ENCODE peak calls at places on chromosomes 6 and 20, in five cellular contexts. K is H9, U is IMR-90, T is H1, G is neuronal stem cell. L is an unnamed sample.

GRCh38 chr20:23003077-23003476 is 32.0 kb upstream of the SSTR4 start:
- DNase-seq in T (no peak), U (no peak), G (no peak), K (no peak), L (no peak)

GRCh38 chr6:7905416-7905815 is 5.2 kb downstream of the TXNDC5 start:
- DNase-seq in U (peak; percentile 36), G (no peak), K (no peak), T (no peak), L (no peak)

GRCh38 chr6:147735924-147736323 is 227.4 kb downstream of the SAMD5 start:
- DNase-seq in K (no peak), G (no peak), U (no peak), T (no peak), L (no peak)

GRCh38 chr6:169950558-169950957 is 199.1 kb downstream of the ERMARD start:
- DNase-seq in T (no peak), K (no peak), U (no peak), G (no peak), L (no peak)

GRCh38 chr6:112054001-112054400 is at the start of gene CCN6:
- DNase-seq in T (no peak), K (no peak), U (no peak), G (no peak), L (no peak)

GRCh38 chr6:96604420-96604819 is 41.5 kb downstream of the FHL5 start:
- DNase-seq in K (no peak), T (no peak), U (no peak), G (no peak), L (no peak)

GRCh38 chr6:154457046-154457713 is 53.3 kb downstream of the CNKSR3 start:
- DNase-seq in T (no peak), G (no peak), U (peak; percentile 50), K (no peak), L (peak; percentile 80)

GRCh38 chr20:63943007-63943807 is 13.0 kb downstream of the UCKL1 start:
- DNase-seq in G (no peak), U (no peak), T (no peak), K (no peak), L (no peak)

GRCh38 chr20:31684153-31685003 is 38.3 kb downstream of the BCL2L1 start:
- DNase-seq in U (no peak), K (no peak), T (no peak), G (no peak), L (no peak)

GRCh38 chr6:141562801-141563763 is 569.6 kb upstream of the GJE1 start:
- DNase-seq in T (no peak), U (peak; percentile 91), G (peak; percentile 78), K (peak; percentile 43), L (peak; percentile 86)

GRCh38 chr6:2877960-2878359 is 25.1 kb downstream of the SERPINB9 start:
- DNase-seq in T (no peak), K (no peak), G (no peak), U (no peak), L (no peak)

GRCh38 chr6:73520688-73521350 is at the start of gene EEF1A1:
- DNase-seq in U (peak; percentile 100), G (peak; percentile 99), K (peak; percentile 99), T (peak; percentile 99), L (peak; percentile 100)

GRCh38 chr6:73525546-73526330 is 4.9 kb upstream of the EEF1A1 start:
- DNase-seq in U (peak; percentile 74), T (no peak), K (no peak), G (no peak), L (no peak)

GRCh38 chr6:73523434-73524123 is 2.7 kb upstream of the EEF1A1 start:
- DNase-seq in K (peak; percentile 66), G (no peak), T (no peak), U (peak; percentile 16), L (no peak)

GRCh38 chr6:73519943-73520687 is 717 bp downstream of the EEF1A1 start:
- DNase-seq in G (no peak), K (peak; percentile 35), T (no peak), U (peak; percentile 78), L (peak; percentile 86)

GRCh38 chr6:73521351-73522254 is 771 bp upstream of the EEF1A1 start:
- DNase-seq in K (no peak), G (no peak), T (no peak), U (peak; percentile 91), L (peak; percentile 95)
- H2AK5ac ChIP-seq in K (no peak overlapping the region), G (peak overlapping the region; percentile 88), T (no peak overlapping the region), U (peak overlapping the region; percentile 91), L (no peak overlapping the region)

DNA sequence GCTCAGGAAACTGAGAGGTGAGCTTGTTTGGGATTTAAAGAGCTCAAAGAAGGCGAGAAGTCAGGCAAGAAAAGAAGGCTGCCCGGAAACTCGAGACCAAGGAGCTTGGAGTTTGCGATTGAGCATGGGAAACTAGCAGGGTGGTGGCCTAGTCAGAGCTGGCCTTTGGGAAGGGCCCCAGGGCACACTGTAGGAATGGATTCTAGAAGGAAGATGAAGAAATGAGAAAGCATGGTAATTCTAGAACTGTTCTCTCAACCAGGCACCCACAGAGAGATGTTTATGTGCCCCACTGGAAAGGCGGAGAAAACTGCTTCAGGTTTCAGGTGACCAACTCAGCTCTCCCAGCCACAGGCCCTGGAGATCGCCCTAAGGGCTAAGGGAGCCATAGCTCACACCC is 126.2 kb downstream of the FOXO3 start:
- DNase-seq in G (no peak), T (no peak), U (no peak), K (no peak), L (no peak)
- H3K14ac ChIP-seq in G (no peak overlapping the region), T (no peak overlapping the region), U (peak overlapping the region; percentile 22), K (no peak overlapping the region), L (no peak overlapping the region)

GRCh38 chr6:113779656-113780055 is 77.5 kb upstream of the MARCKS start:
- DNase-seq in U (no peak), T (no peak), K (no peak), G (no peak), L (no peak)

GRCh38 chr6:113776998-113777397 is 80.1 kb upstream of the MARCKS start:
- DNase-seq in G (peak; percentile 47), U (peak; percentile 5), T (peak; percentile 58), K (peak; percentile 44), L (peak; percentile 24)

GRCh38 chr6:113777601-113778000 is 79.5 kb upstream of the MARCKS start:
- DNase-seq in U (no peak), K (no peak), T (no peak), G (no peak), L (no peak)

GRCh38 chr6:113772961-113773360 is 84.2 kb upstream of the MARCKS start:
- DNase-seq in T (no peak), G (no peak), U (no peak), K (no peak), L (no peak)

GRCh38 chr6:113774122-113774835 is 82.9 kb upstream of the MARCKS start:
- DNase-seq in G (no peak), K (no peak), T (no peak), U (peak; percentile 73), L (peak; percentile 47)
- H3K4me2 ChIP-seq in G (no peak overlapping the region), K (no peak overlapping the region), T (no peak overlapping the region), U (no peak overlapping the region), L (no peak overlapping the region)

GRCh38 chr6:44054635-44055559 is 72.4 kb downstream of the MRPL14 start:
- DNase-seq in T (no peak), U (peak; percentile 62), G (no peak), K (no peak), L (peak; percentile 74)
- H2AK5ac ChIP-seq in T (no peak overlapping the region), U (peak overlapping the region; percentile 91), G (peak overlapping the region; percentile 78), K (no peak overlapping the region), L (peak overlapping the region; percentile 24)

DNA sequence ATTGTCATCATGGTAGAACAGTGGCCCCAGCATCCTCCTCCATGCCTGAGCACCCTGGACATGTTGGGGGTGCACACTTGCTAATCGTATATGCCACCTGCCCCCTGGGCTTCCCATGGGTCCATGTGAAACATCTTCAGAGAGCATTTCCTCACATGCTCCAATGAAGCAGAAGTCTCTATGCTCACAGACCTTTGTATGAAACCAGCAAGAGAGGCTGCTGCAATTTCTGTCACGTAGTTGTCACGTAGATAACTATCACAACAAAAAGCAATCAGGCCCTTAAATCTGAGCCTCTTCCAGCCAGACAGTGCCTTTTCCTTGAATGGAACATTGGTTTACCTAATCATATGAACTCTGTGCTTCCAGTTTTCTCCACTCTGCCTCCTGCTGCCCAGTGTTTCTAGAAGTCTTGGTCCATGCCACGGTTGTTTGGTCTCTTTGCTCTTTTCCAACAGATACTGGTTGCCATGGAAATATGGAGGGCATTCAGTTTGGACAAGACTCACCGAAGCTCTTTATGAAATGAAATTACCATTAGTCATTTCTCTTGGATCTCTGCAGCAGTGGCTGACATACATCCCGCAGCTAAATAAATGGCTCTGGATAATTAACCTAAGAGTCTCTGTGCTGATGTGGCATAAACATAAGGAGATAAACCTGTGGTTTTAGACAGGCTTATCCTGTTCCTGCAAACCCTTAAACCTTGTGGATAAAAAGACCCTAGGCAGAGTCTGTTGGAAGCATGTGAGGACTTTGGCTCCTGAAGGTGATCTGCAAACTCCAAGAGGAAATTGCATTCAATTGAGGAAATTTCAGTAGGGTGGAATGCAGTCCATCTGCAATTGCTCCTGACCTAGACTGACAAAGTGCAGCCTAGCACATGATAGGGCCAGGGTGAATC is 172.7 kb upstream of the SYNDIG1 start:
- DNase-seq in U (no peak), K (no peak), G (no peak), T (no peak), L (no peak)
- H3K14ac ChIP-seq in U (no peak overlapping the region), K (no peak overlapping the region), G (no peak overlapping the region), T (no peak overlapping the region), L (no peak overlapping the region)

GRCh38 chr6:5634525-5634924 is 372.2 kb downstream of the NRN1 start:
- DNase-seq in K (no peak), U (peak; percentile 8), T (no peak), G (no peak), L (no peak)

GRCh38 chr6:5636210-5637030 is 370.3 kb downstream of the NRN1 start:
- DNase-seq in G (no peak), K (no peak), U (no peak), T (no peak), L (no peak)

GRCh38 chr6:5632348-5632935 is 371.1 kb downstream of the FARS2 start:
- DNase-seq in G (no peak), K (no peak), U (no peak), T (no peak), L (no peak)

GRCh38 chr6:5626727-5627426 is 365.6 kb downstream of the FARS2 start:
- DNase-seq in K (no peak), G (no peak), U (no peak), T (no peak), L (no peak)

GRCh38 chr6:5630636-5631035 is 369.3 kb downstream of the FARS2 start:
- DNase-seq in G (no peak), T (no peak), K (no peak), U (no peak), L (no peak)
- H3K4me2 ChIP-seq in G (no peak overlapping the region), T (no peak overlapping the region), K (no peak overlapping the region), U (no peak overlapping the region), L (no peak overlapping the region)

GRCh38 chr6:131293472-131293911 is 158.2 kb downstream of the AKAP7 start:
- DNase-seq in G (no peak), T (no peak), K (no peak), U (no peak), L (no peak)
- H2AK5ac ChIP-seq in G (no peak overlapping the region), T (peak overlapping the region; percentile 93), K (no peak overlapping the region), U (no peak overlapping the region), L (no peak overlapping the region)